ENCODE peak calls at places on chromosomes 11 and 22, in four cellular contexts. E is caudate nucleus, V is NCI-H1092, G is lower leg skin. W is an unnamed sample.

GRCh38 chr11:61706452-61707400 is 26.5 kb downstream of the DAGLA start:
- DNase-seq in V (no peak), G (no peak), E (peak; percentile 46), W (no peak)

GRCh38 chr11:126115253-126115540 is 52.5 kb upstream of the CDON start:
- DNase-seq in G (no peak), V (peak; percentile 95), E (no peak), W (no peak)

GRCh38 chr11:123853038-123853437 is 32.4 kb downstream of the TMEM225 start:
- DNase-seq in G (no peak), V (no peak), E (no peak), W (no peak)

GRCh38 chr11:79466411-79466810 is 25.6 kb upstream of the TENM4 start:
- DNase-seq in V (no peak), G (no peak), E (no peak), W (no peak)

GRCh38 chr11:131662310-131662709 is 291.9 kb downstream of the NTM start:
- DNase-seq in G (no peak), V (no peak), E (no peak), W (no peak)

GRCh38 chr11:125626381-125626950 is 1.5 kb downstream of the CHEK1 start:
- DNase-seq in E (no peak), V (peak; percentile 70), G (no peak), W (no peak)

GRCh38 chr11:126034026-126034822 is 28.4 kb downstream of the CDON start:
- DNase-seq in G (no peak), E (no peak), V (no peak), W (no peak)

GRCh38 chr22:37758698-37759097 is 49.0 kb upstream of the GCAT start:
- DNase-seq in G (no peak), V (no peak), E (no peak), W (no peak)

GRCh38 chr22:28907311-28908008 is 24.1 kb downstream of the ZNRF3 start:
- DNase-seq in E (no peak), G (peak; percentile 66), V (no peak), W (no peak)

GRCh38 chr11:134468796-134469195 is 56.8 kb upstream of the B3GAT1 start:
- DNase-seq in G (no peak), V (no peak), E (no peak), W (no peak)

GRCh38 chr11:16909375-16910035 is 104.7 kb downstream of the PLEKHA7 start:
- DNase-seq in G (no peak), V (peak; percentile 8), E (no peak), W (no peak)

GRCh38 chr11:133163463-133164419 is 368.6 kb downstream of the OPCML start:
- DNase-seq in G (peak; percentile 26), V (peak; percentile 60), E (no peak), W (no peak)

GRCh38 chr11:71281901-71282300 is 29.5 kb upstream of the SHANK2 start:
- DNase-seq in V (no peak), G (peak; percentile 78), E (no peak), W (no peak)

GRCh38 chr11:105619556-105619955 is 9.7 kb downstream of the GRIA4 start:
- DNase-seq in G (no peak), E (no peak), V (no peak), W (no peak)

GRCh38 chr11:16191212-16191851 is 165.0 kb downstream of the SOX6 start:
- DNase-seq in E (no peak), V (no peak), G (no peak), W (no peak)

GRCh38 chr11:69251639-69252493 is 42.1 kb upstream of the MYEOV start:
- DNase-seq in V (no peak), E (no peak), G (peak; percentile 89), W (no peak)

GRCh38 chr11:6757373-6757967 is 14.3 kb downstream of the OR2AG2 start:
- DNase-seq in E (peak; percentile 20), V (no peak), G (no peak), W (peak; percentile 62)

GRCh38 chr22:36366291-36366708 is 21.5 kb downstream of the MYH9 start:
- DNase-seq in E (no peak), G (no peak), V (no peak), W (no peak)

GRCh38 chr22:20550851-20551744 is 43.7 kb downstream of the MED15 start:
- DNase-seq in G (no peak), E (peak; percentile 30), V (no peak), W (no peak)

GRCh38 chr11:92580931-92581330 is 356.3 kb downstream of the FAT3 start:
- DNase-seq in V (no peak), E (no peak), G (no peak), W (no peak)

GRCh38 chr22:22460635-22461034 is 47.9 kb downstream of the ZNF280B start:
- DNase-seq in V (no peak), G (no peak), E (no peak), W (no peak)

GRCh38 chr11:128796275-128796674 is 70.8 kb downstream of the KCNJ1 start:
- DNase-seq in G (no peak), E (no peak), V (no peak), W (no peak)

GRCh38 chr11:19218216-19218615 is 16.4 kb upstream of the CSRP3 start:
- DNase-seq in E (peak; percentile 2), V (no peak), G (no peak), W (no peak)

GRCh38 chr11:44746894-44747293 is 20.1 kb downstream of the TSPAN18 start:
- DNase-seq in G (peak; percentile 80), E (peak; percentile 73), V (no peak), W (no peak)

GRCh38 chr22:33361581-33361980 is 303.4 kb upstream of the SYN3 start:
- DNase-seq in G (no peak), V (no peak), E (no peak), W (no peak)

GRCh38 chr11:130214861-130215530 is 55.4 kb downstream of the ST14 start:
- DNase-seq in V (no peak), E (no peak), G (peak; percentile 62), W (no peak)

GRCh38 chr11:112248216-112248615 is 12.4 kb downstream of the PLET1 start:
- DNase-seq in E (no peak), V (no peak), G (no peak), W (no peak)

GRCh38 chr22:43288807-43289417 is 54.3 kb downstream of the SCUBE1 start:
- DNase-seq in E (no peak), V (no peak), G (no peak), W (no peak)

GRCh38 chr11:44955019-44955738 is 4.5 kb upstream of the TP53I11 start:
- DNase-seq in V (no peak), G (peak; percentile 92), E (peak; percentile 52), W (no peak)

GRCh38 chr11:31445621-31446020 is 63.8 kb downstream of the IMMP1L start:
- DNase-seq in G (no peak), V (no peak), E (no peak), W (no peak)

GRCh38 chr11:35905901-35906661 is 37.8 kb upstream of the LDLRAD3 start:
- DNase-seq in G (no peak), E (no peak), V (no peak), W (no peak)